ENCODE peak calls at places on chromosomes 3 and 15, in five cellular contexts. F is endothelial cell; U is NCI-H460; R is endothelial cell of umbilical vein; G is activated T-helper 9 cell treated with anti-CD3 and anti-CD28 coated beads, Interleukin-2, amount 50 U/mL, for 16 hours. E is an unnamed sample.

GRCh38 chr15:52146776-52147175 is 34.2 kb upstream of the BCL2L10 start:
- DNase-seq in F (no peak), U (no peak), R (no peak), G (no peak), E (no peak)

GRCh38 chr15:63800739-63801138 is 33.0 kb downstream of the HERC1 start:
- DNase-seq in F (no peak), U (no peak), R (no peak), G (no peak), E (no peak)

GRCh38 chr3:14633819-14634424 is 17.6 kb upstream of the CCDC174 start:
- DNase-seq in F (peak; percentile 54), U (peak; percentile 41), R (peak; percentile 53), G (peak; percentile 42), E (peak; percentile 32)

GRCh38 chr3:117954131-117954530 is 1080.5 kb downstream of the IGSF11 start:
- DNase-seq in F (no peak), U (no peak), R (no peak), G (no peak), E (no peak)

GRCh38 chr15:43441316-43441715 is 51.6 kb downstream of the TP53BP1 start:
- DNase-seq in F (no peak), U (no peak), R (no peak), G (no peak), E (no peak)

GRCh38 chr3:187291001-187291511 is 481 bp downstream of the MASP1 start:
- DNase-seq in F (no peak), U (no peak), R (no peak), G (no peak), E (no peak)

GRCh38 chr15:92123848-92124631 is 269.6 kb upstream of the ST8SIA2 start:
- DNase-seq in F (no peak), U (no peak), R (no peak), G (no peak), E (no peak)

GRCh38 chr3:128353991-128354687 is 112.6 kb downstream of the DNAJB8 start:
- DNase-seq in F (no peak), U (no peak), R (peak; percentile 73), G (no peak), E (no peak)

GRCh38 chr3:188683032-188683491 is 488.7 kb upstream of the TPRG1 start:
- DNase-seq in F (no peak), U (no peak), R (no peak), G (no peak), E (no peak)

E was measured in activated effector memory CD4-positive, alpha-beta T cell treated with Interleukin-2 at 50 U/mL for 16 hours.